ENCODE peak calls at places on chromosomes 2 and 18, in ten cellular contexts. U is GM12865, J is psoas muscle, N is GM13976, T is nephron progenitor cell, M is progenitor cell of endocrine pancreas, C is sigmoid colon, K is foreskin fibroblast, Z is astrocyte of the spinal cord, A is fibroblast of the aortic adventitia. Y is an unnamed sample.

GRCh38 chr2:126874961-126875360 is 23.7 kb upstream of the TEX51 start:
- DNase-seq in U (no peak), J (no peak), N (no peak), T (no peak), M (no peak), C (no peak), K (no peak), Z (no peak), A (no peak), Y (no peak)

GRCh38 chr2:231627384-231628156 is 34.9 kb downstream of the TEX44 start:
- DNase-seq in U (no peak), J (no peak), N (no peak), T (no peak), M (no peak), C (no peak), K (no peak), Z (no peak), A (peak; percentile 63), Y (no peak)

GRCh38 chr18:51726614-51727013 is 529.1 kb upstream of the MEX3C start:
- DNase-seq in U (peak; percentile 72), J (no peak), N (peak; percentile 12), T (no peak), M (no peak), C (no peak), K (no peak), Z (no peak), A (no peak), Y (no peak)

GRCh38 chr2:105959357-105959756 is 214.6 kb downstream of the NCK2 start:
- DNase-seq in U (no peak), J (no peak), N (no peak), T (no peak), M (no peak), C (no peak), K (no peak), Z (no peak), A (no peak), Y (no peak)

GRCh38 chr2:54601339-54601738 is 122.1 kb upstream of the EML6 start:
- DNase-seq in U (no peak), J (no peak), N (no peak), T (no peak), M (no peak), C (no peak), K (no peak), Z (peak; percentile 70), A (peak; percentile 51), Y (no peak)

GRCh38 chr2:112542974-112543760 is 902 bp downstream of the POLR1B start:
- DNase-seq in U (peak; percentile 37), J (no peak), N (peak; percentile 33), T (peak; percentile 11), M (no peak), C (no peak), K (peak; percentile 56), Z (peak; percentile 3), A (peak; percentile 10), Y (peak; percentile 19)

GRCh38 chr2:98585386-98585785 is 22.9 kb downstream of the COA5 start:
- DNase-seq in U (no peak), J (no peak), N (no peak), T (no peak), M (no peak), C (no peak), K (no peak), Z (no peak), A (no peak), Y (no peak)

GRCh38 chr2:75047189-75047812 is 88.9 kb downstream of the POLE4 start:
- DNase-seq in U (no peak), J (no peak), N (no peak), T (no peak), M (no peak), C (no peak), K (peak; percentile 60), Z (peak; percentile 70), A (peak; percentile 57), Y (no peak)

GRCh38 chr2:171469176-171469575 is 35.1 kb downstream of the DCAF17 start:
- DNase-seq in U (no peak), J (no peak), N (no peak), T (no peak), M (no peak), C (no peak), K (no peak), Z (peak; percentile 38), A (no peak), Y (no peak)

GRCh38 chr2:56812432-56812831 is 628.6 kb downstream of the CCDC85A start:
- DNase-seq in U (no peak), J (no peak), N (no peak), T (no peak), M (no peak), C (no peak), K (no peak), Z (no peak), A (peak; percentile 2), Y (no peak)

GRCh38 chr2:180979086-180979934 is 1.1 kb upstream of the UBE2E3 start:
- DNase-seq in U (no peak), J (no peak), N (no peak), T (no peak), M (no peak), C (no peak), K (peak; percentile 81), Z (peak; percentile 71), A (peak; percentile 63), Y (peak; percentile 14)

GRCh38 chr2:230327418-230328154 is 593 bp downstream of the SP140L start:
- DNase-seq in U (peak; percentile 70), J (no peak), N (peak; percentile 55), T (no peak), M (no peak), C (no peak), K (no peak), Z (no peak), A (no peak), Y (peak; percentile 59)

GRCh38 chr2:60957224-60957623 is 60.3 kb upstream of the PEX13 start:
- DNase-seq in U (no peak), J (no peak), N (no peak), T (no peak), M (no peak), C (no peak), K (no peak), Z (no peak), A (no peak), Y (no peak)

GRCh38 chr2:182763311-182763912 is 47.4 kb downstream of the DNAJC10 start:
- DNase-seq in U (peak; percentile 48), J (no peak), N (no peak), T (peak; percentile 15), M (peak; percentile 14), C (no peak), K (peak; percentile 56), Z (peak; percentile 62), A (peak; percentile 46), Y (peak; percentile 5)

GRCh38 chr2:63023444-63023843 is 27.2 kb upstream of the OTX1 start:
- DNase-seq in U (peak; percentile 46), J (no peak), N (no peak), T (no peak), M (no peak), C (no peak), K (peak; percentile 33), Z (peak; percentile 39), A (peak; percentile 30), Y (peak; percentile 7)

GRCh38 chr2:232873292-232873908 is 3.3 kb downstream of the SNORC start:
- DNase-seq in U (no peak), J (peak; percentile 37), N (no peak), T (no peak), M (no peak), C (peak; percentile 62), K (no peak), Z (no peak), A (no peak), Y (no peak)

GRCh38 chr2:147051248-147051647 is 793.6 kb upstream of the ACVR2A start:
- DNase-seq in U (no peak), J (no peak), N (no peak), T (no peak), M (no peak), C (no peak), K (peak; percentile 63), Z (no peak), A (peak; percentile 78), Y (no peak)

GRCh38 chr2:142165790-142166189 is 35.0 kb upstream of the LRP1B start:
- DNase-seq in U (peak; percentile 71), J (no peak), N (peak; percentile 30), T (no peak), M (no peak), C (no peak), K (peak; percentile 57), Z (peak; percentile 65), A (peak; percentile 1), Y (peak; percentile 12)

GRCh38 chr2:164061129-164061746 is 325.4 kb upstream of the FIGN start:
- DNase-seq in U (peak; percentile 51), J (no peak), N (peak; percentile 17), T (peak; percentile 63), M (peak; percentile 18), C (no peak), K (peak; percentile 1), Z (peak; percentile 34), A (peak; percentile 61), Y (peak; percentile 30)

GRCh38 chr18:310042-310441 is 42.2 kb upstream of the THOC1 start:
- DNase-seq in U (no peak), J (no peak), N (no peak), T (no peak), M (no peak), C (no peak), K (no peak), Z (no peak), A (no peak), Y (no peak)
- TF ChIP-seq CTCF in U (no peak), J (no peak), N (no peak), T (no peak), M (no peak), C (no peak), K (no peak), Z (no peak), A (no peak), Y (no peak)

GRCh38 chr18:21714472-21714871 is 9.9 kb upstream of the ABHD3 start:
- DNase-seq in U (peak; percentile 22), J (no peak), N (no peak), T (no peak), M (no peak), C (no peak), K (no peak), Z (no peak), A (no peak), Y (no peak)
- TF ChIP-seq CTCF in U (no peak), J (no peak), N (no peak), T (no peak), M (no peak), C (no peak), K (no peak), Z (no peak), A (no peak), Y (no peak)

GRCh38 chr2:191155608-191156071 is 4.8 kb upstream of the STAT4 start:
- DNase-seq in U (peak; percentile 57), J (no peak), N (peak; percentile 41), T (no peak), M (no peak), C (no peak), K (peak; percentile 71), Z (peak; percentile 63), A (peak; percentile 78), Y (peak; percentile 52)
- TF ChIP-seq CTCF in U (peak; percentile 62), J (no peak), N (peak; percentile 81), T (peak; percentile 41), M (peak; percentile 52), C (no peak), K (peak; percentile 70), Z (peak; percentile 72), A (peak; percentile 78), Y (peak; percentile 49)

DNA sequence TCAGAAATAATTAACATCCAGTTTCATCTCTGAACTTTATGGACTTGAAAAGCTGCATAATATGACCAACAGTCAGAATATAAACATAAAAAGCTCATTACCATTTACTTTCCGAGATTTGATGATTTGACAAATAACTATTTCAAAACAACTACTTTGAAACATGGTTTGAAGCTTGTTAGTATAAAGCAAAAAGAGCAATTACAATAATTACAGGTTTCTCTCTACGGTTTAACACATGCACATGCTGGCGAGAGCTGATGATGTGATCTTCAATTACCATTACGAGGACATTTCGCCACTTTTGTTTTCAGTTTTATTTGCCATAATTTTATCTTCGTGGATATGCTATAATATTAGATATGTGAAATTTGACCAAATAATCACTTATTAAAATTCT is 270.2 kb downstream of the TCF4 start:
- DNase-seq in U (peak; percentile 46), J (no peak), N (no peak), T (no peak), M (no peak), C (no peak), K (peak; percentile 22), Z (peak; percentile 31), A (no peak), Y (no peak)
- TF ChIP-seq CTCF in U (no peak), J (no peak), N (no peak), T (no peak), M (no peak), C (no peak), K (no peak), Z (no peak), A (no peak), Y (no peak)